ENCODE peak calls at places on chromosomes 3 and 15, in nine cellular contexts. R is GM23338; E is lower lobe of right lung; H is CD4-positive, alpha-beta T cell; I is erythroblast; L is CD4-positive, alpha-beta memory T cell; O is amniotic stem cell; K is HTR-8/SVneo; Y is AG10803. C is an unnamed sample.

GRCh38 chr3:39146083-39146501 is 7.3 kb downstream of the CSRNP1 start:
- DNase-seq in E (peak), O (no peak), R (no peak), K (no peak), H (no peak), L (no peak), Y (peak), I (no peak), C (peak)

GRCh38 chr3:51389423-51390183 is 1.5 kb upstream of the RBM15B start:
- DNase-seq in Y (peak), H (peak), O (no peak), L (peak), E (peak), R (peak), I (peak), K (peak), C (no peak)

GRCh38 chr3:57228734-57229505 is 1.4 kb downstream of the APPL1 start:
- DNase-seq in L (no peak), Y (peak), K (peak), R (no peak), H (no peak), O (peak), I (peak), E (no peak), C (no peak)

GRCh38 chr3:39810647-39811161 is 1.3 kb downstream of the MYRIP start:
- DNase-seq in O (no peak), R (peak), Y (no peak), K (no peak), I (no peak), E (no peak), H (no peak), L (no peak), C (no peak)

GRCh38 chr3:119481079-119481478 is 12.3 kb downstream of the POGLUT1 start:
- DNase-seq in I (no peak), O (no peak), R (no peak), Y (no peak), K (no peak), E (no peak), L (no peak), H (no peak), C (no peak)

GRCh38 chr15:39948817-39949216 is 14.9 kb downstream of the EIF2AK4 start:
- DNase-seq in O (no peak), Y (no peak), L (no peak), R (no peak), H (no peak), K (no peak), I (no peak), E (no peak), C (no peak)

GRCh38 chr3:138442433-138442832 is 8.0 kb downstream of the ESYT3 start:
- DNase-seq in H (no peak), L (no peak), E (no peak), Y (peak), I (peak), R (no peak), K (peak), O (no peak), C (no peak)

GRCh38 chr3:165169368-165169767 is 26.8 kb downstream of the SLITRK3 start:
- DNase-seq in E (no peak), R (no peak), O (no peak), K (no peak), H (no peak), L (no peak), I (no peak), Y (no peak), C (no peak)

GRCh38 chr3:148513066-148513671 is 184.5 kb upstream of the AGTR1 start:
- DNase-seq in Y (peak), I (no peak), L (no peak), K (no peak), R (no peak), O (no peak), H (no peak), E (no peak), C (no peak)

GRCh38 chr3:159913712-159914414 is 74.8 kb upstream of the IL12A start:
- DNase-seq in E (no peak), O (no peak), R (no peak), I (no peak), Y (no peak), K (no peak), L (no peak), H (no peak), C (no peak)

GRCh38 chr15:68635142-68635541 is 56.3 kb downstream of the CORO2B start:
- DNase-seq in H (no peak), K (no peak), O (no peak), R (no peak), I (no peak), Y (peak), E (no peak), L (no peak), C (no peak)

GRCh38 chr15:59380902-59381610 is 8.4 kb upstream of the MYO1E start:
- DNase-seq in E (no peak), H (no peak), I (no peak), R (no peak), L (no peak), K (no peak), O (no peak), Y (peak), C (no peak)

GRCh38 chr15:60633426-60633968 is 154.6 kb upstream of the ICE2 start:
- DNase-seq in O (no peak), I (no peak), H (no peak), K (no peak), E (no peak), R (no peak), L (no peak), Y (no peak), C (no peak)

GRCh38 chr3:51686512-51687215 is 15.6 kb downstream of the TEX264 start:
- DNase-seq in E (peak), H (peak), O (no peak), Y (peak), L (peak), I (peak), K (no peak), R (no peak), C (no peak)

GRCh38 chr15:92947071-92947730 is 47.1 kb downstream of the CHD2 start:
- DNase-seq in R (no peak), O (no peak), E (no peak), Y (no peak), K (no peak), L (no peak), I (no peak), H (no peak), C (no peak)

GRCh38 chr3:160379628-160380214 is 19.3 kb downstream of the IFT80 start:
- DNase-seq in H (no peak), O (no peak), K (no peak), E (no peak), I (no peak), Y (no peak), L (no peak), R (peak), C (no peak)

GRCh38 chr15:84823580-84823878 is 6.4 kb downstream of the ALPK3 start:
- DNase-seq in I (no peak), O (no peak), L (no peak), H (no peak), Y (no peak), K (no peak), R (no peak), E (no peak), C (no peak)

GRCh38 chr15:77493324-77493907 is 72.7 kb downstream of the HMG20A start:
- DNase-seq in E (no peak), O (no peak), L (no peak), Y (peak), I (no peak), K (no peak), H (no peak), R (no peak), C (no peak)

GRCh38 chr3:52065264-52065756 is 8.9 kb upstream of the DUSP7 start:
- DNase-seq in L (no peak), K (no peak), E (peak), O (no peak), H (no peak), R (no peak), I (no peak), Y (no peak), C (no peak)

GRCh38 chr3:138234401-138235179 is 47.5 kb downstream of the ARMC8 start:
- DNase-seq in R (no peak), O (no peak), H (no peak), E (no peak), Y (peak), K (no peak), I (no peak), L (no peak), C (no peak)